ENCODE peak calls at places on chromosomes 1 and 21, in nine cellular contexts. One of them, this sample, is unnamed.

GRCh38 chr1:28915036-28915895 is 897 bp downstream of the EPB41 start:
- DNase-seq in ACHN: peak; percentile 59
- DNase-seq in mesendoderm: peak; percentile 82
- DNase-seq in stimulated activated CD4-positive, alpha-beta T cell treated with anti-CD3 and anti-CD28 coated beads, Interleukin-2, amount 100 ng/mL, for 24 hours: peak; percentile 53
- DNase-seq in posterior cingulate gyrus: peak; percentile 11
- DNase-seq in NCI-H345: peak; percentile 56
- DNase-seq in fibroblast of the aortic adventitia: peak; percentile 29
- DNase-seq in effector memory CD8-positive, alpha-beta T cell: peak; percentile 41
- DNase-seq in CD4-positive, alpha-beta T cell: peak; percentile 43
- DNase-seq in this sample: no peak

GRCh38 chr1:115677570-115677969 is 35.8 kb downstream of the VANGL1 start:
- DNase-seq in ACHN: no peak
- DNase-seq in mesendoderm: peak; percentile 65
- DNase-seq in stimulated activated CD4-positive, alpha-beta T cell treated with anti-CD3 and anti-CD28 coated beads, Interleukin-2, amount 100 ng/mL, for 24 hours: no peak
- DNase-seq in posterior cingulate gyrus: no peak
- DNase-seq in NCI-H345: no peak
- DNase-seq in fibroblast of the aortic adventitia: no peak
- DNase-seq in effector memory CD8-positive, alpha-beta T cell: no peak
- DNase-seq in CD4-positive, alpha-beta T cell: no peak
- DNase-seq in this sample: no peak

GRCh38 chr21:36656138-36656537 is 42.8 kb upstream of the SIM2 start:
- DNase-seq in ACHN: no peak
- DNase-seq in mesendoderm: no peak
- DNase-seq in stimulated activated CD4-positive, alpha-beta T cell treated with anti-CD3 and anti-CD28 coated beads, Interleukin-2, amount 100 ng/mL, for 24 hours: no peak
- DNase-seq in posterior cingulate gyrus: no peak
- DNase-seq in NCI-H345: no peak
- DNase-seq in fibroblast of the aortic adventitia: no peak
- DNase-seq in effector memory CD8-positive, alpha-beta T cell: no peak
- DNase-seq in CD4-positive, alpha-beta T cell: no peak
- DNase-seq in this sample: no peak

GRCh38 chr1:235910357-235911299 is 43.9 kb upstream of the LYST start:
- DNase-seq in ACHN: peak; percentile 98
- DNase-seq in mesendoderm: peak; percentile 86
- DNase-seq in stimulated activated CD4-positive, alpha-beta T cell treated with anti-CD3 and anti-CD28 coated beads, Interleukin-2, amount 100 ng/mL, for 24 hours: peak; percentile 46
- DNase-seq in posterior cingulate gyrus: no peak
- DNase-seq in NCI-H345: no peak
- DNase-seq in fibroblast of the aortic adventitia: peak; percentile 94
- DNase-seq in effector memory CD8-positive, alpha-beta T cell: no peak
- DNase-seq in CD4-positive, alpha-beta T cell: no peak
- DNase-seq in this sample: peak; percentile 97

GRCh38 chr1:154765970-154766369 is 104.1 kb downstream of the KCNN3 start:
- DNase-seq in ACHN: peak; percentile 58
- DNase-seq in mesendoderm: peak; percentile 74
- DNase-seq in stimulated activated CD4-positive, alpha-beta T cell treated with anti-CD3 and anti-CD28 coated beads, Interleukin-2, amount 100 ng/mL, for 24 hours: no peak
- DNase-seq in posterior cingulate gyrus: no peak
- DNase-seq in NCI-H345: peak; percentile 14
- DNase-seq in fibroblast of the aortic adventitia: no peak
- DNase-seq in effector memory CD8-positive, alpha-beta T cell: no peak
- DNase-seq in CD4-positive, alpha-beta T cell: no peak
- DNase-seq in this sample: peak; percentile 28

GRCh38 chr1:179082308-179083030 is 599 bp downstream of the TOR3A start:
- DNase-seq in ACHN: peak; percentile 38
- DNase-seq in mesendoderm: no peak
- DNase-seq in stimulated activated CD4-positive, alpha-beta T cell treated with anti-CD3 and anti-CD28 coated beads, Interleukin-2, amount 100 ng/mL, for 24 hours: peak; percentile 31
- DNase-seq in posterior cingulate gyrus: peak; percentile 26
- DNase-seq in NCI-H345: peak; percentile 16
- DNase-seq in fibroblast of the aortic adventitia: peak; percentile 24
- DNase-seq in effector memory CD8-positive, alpha-beta T cell: peak; percentile 12
- DNase-seq in CD4-positive, alpha-beta T cell: peak; percentile 10
- DNase-seq in this sample: no peak

GRCh38 chr1:29599071-29599470 is 362.7 kb downstream of the PTPRU start:
- DNase-seq in ACHN: no peak
- DNase-seq in mesendoderm: no peak
- DNase-seq in stimulated activated CD4-positive, alpha-beta T cell treated with anti-CD3 and anti-CD28 coated beads, Interleukin-2, amount 100 ng/mL, for 24 hours: no peak
- DNase-seq in posterior cingulate gyrus: no peak
- DNase-seq in NCI-H345: no peak
- DNase-seq in fibroblast of the aortic adventitia: no peak
- DNase-seq in effector memory CD8-positive, alpha-beta T cell: no peak
- DNase-seq in CD4-positive, alpha-beta T cell: no peak
- DNase-seq in this sample: no peak

GRCh38 chr1:223815865-223816264 is 29.9 kb downstream of the TP53BP2 start:
- DNase-seq in ACHN: peak; percentile 80
- DNase-seq in mesendoderm: no peak
- DNase-seq in stimulated activated CD4-positive, alpha-beta T cell treated with anti-CD3 and anti-CD28 coated beads, Interleukin-2, amount 100 ng/mL, for 24 hours: no peak
- DNase-seq in posterior cingulate gyrus: no peak
- DNase-seq in NCI-H345: no peak
- DNase-seq in fibroblast of the aortic adventitia: no peak
- DNase-seq in effector memory CD8-positive, alpha-beta T cell: no peak
- DNase-seq in CD4-positive, alpha-beta T cell: no peak
- DNase-seq in this sample: peak; percentile 30

GRCh38 chr1:119564548-119564947 is 57.5 kb downstream of the HSD3B1 start:
- DNase-seq in ACHN: no peak
- DNase-seq in mesendoderm: no peak
- DNase-seq in stimulated activated CD4-positive, alpha-beta T cell treated with anti-CD3 and anti-CD28 coated beads, Interleukin-2, amount 100 ng/mL, for 24 hours: no peak
- DNase-seq in posterior cingulate gyrus: no peak
- DNase-seq in NCI-H345: no peak
- DNase-seq in fibroblast of the aortic adventitia: no peak
- DNase-seq in effector memory CD8-positive, alpha-beta T cell: no peak
- DNase-seq in CD4-positive, alpha-beta T cell: no peak
- DNase-seq in this sample: no peak

GRCh38 chr1:58310469-58310868 is 236.1 kb downstream of the OMA1 start:
- DNase-seq in ACHN: no peak
- DNase-seq in mesendoderm: no peak
- DNase-seq in stimulated activated CD4-positive, alpha-beta T cell treated with anti-CD3 and anti-CD28 coated beads, Interleukin-2, amount 100 ng/mL, for 24 hours: no peak
- DNase-seq in posterior cingulate gyrus: no peak
- DNase-seq in NCI-H345: no peak
- DNase-seq in fibroblast of the aortic adventitia: no peak
- DNase-seq in effector memory CD8-positive, alpha-beta T cell: no peak
- DNase-seq in CD4-positive, alpha-beta T cell: no peak
- DNase-seq in this sample: no peak

GRCh38 chr1:197918815-197919522 is 1.8 kb downstream of the LHX9 start:
- DNase-seq in ACHN: no peak
- DNase-seq in mesendoderm: no peak
- DNase-seq in stimulated activated CD4-positive, alpha-beta T cell treated with anti-CD3 and anti-CD28 coated beads, Interleukin-2, amount 100 ng/mL, for 24 hours: no peak
- DNase-seq in posterior cingulate gyrus: no peak
- DNase-seq in NCI-H345: no peak
- DNase-seq in fibroblast of the aortic adventitia: no peak
- DNase-seq in effector memory CD8-positive, alpha-beta T cell: no peak
- DNase-seq in CD4-positive, alpha-beta T cell: no peak
- DNase-seq in this sample: no peak

GRCh38 chr21:33642896-33643657 is 776 bp downstream of the ITSN1 start:
- DNase-seq in ACHN: peak; percentile 28
- DNase-seq in mesendoderm: peak; percentile 59
- DNase-seq in stimulated activated CD4-positive, alpha-beta T cell treated with anti-CD3 and anti-CD28 coated beads, Interleukin-2, amount 100 ng/mL, for 24 hours: peak; percentile 21
- DNase-seq in posterior cingulate gyrus: no peak
- DNase-seq in NCI-H345: peak; percentile 49
- DNase-seq in fibroblast of the aortic adventitia: peak; percentile 53
- DNase-seq in effector memory CD8-positive, alpha-beta T cell: no peak
- DNase-seq in CD4-positive, alpha-beta T cell: no peak
- DNase-seq in this sample: peak; percentile 31

GRCh38 chr21:21387891-21388290 is 389.7 kb downstream of the NCAM2 start:
- DNase-seq in ACHN: no peak
- DNase-seq in mesendoderm: no peak
- DNase-seq in stimulated activated CD4-positive, alpha-beta T cell treated with anti-CD3 and anti-CD28 coated beads, Interleukin-2, amount 100 ng/mL, for 24 hours: no peak
- DNase-seq in posterior cingulate gyrus: no peak
- DNase-seq in NCI-H345: no peak
- DNase-seq in fibroblast of the aortic adventitia: no peak
- DNase-seq in effector memory CD8-positive, alpha-beta T cell: no peak
- DNase-seq in CD4-positive, alpha-beta T cell: no peak
- DNase-seq in this sample: no peak

GRCh38 chr1:24702511-24703293 is 42.5 kb upstream of the CLIC4 start:
- DNase-seq in ACHN: peak; percentile 14
- DNase-seq in mesendoderm: no peak
- DNase-seq in stimulated activated CD4-positive, alpha-beta T cell treated with anti-CD3 and anti-CD28 coated beads, Interleukin-2, amount 100 ng/mL, for 24 hours: no peak
- DNase-seq in posterior cingulate gyrus: no peak
- DNase-seq in NCI-H345: peak; percentile 65
- DNase-seq in fibroblast of the aortic adventitia: peak; percentile 56
- DNase-seq in effector memory CD8-positive, alpha-beta T cell: no peak
- DNase-seq in CD4-positive, alpha-beta T cell: no peak
- DNase-seq in this sample: peak; percentile 40

GRCh38 chr1:89530690-89531089 is 6.1 kb downstream of the LRRC8B start:
- DNase-seq in ACHN: no peak
- DNase-seq in mesendoderm: peak; percentile 40
- DNase-seq in stimulated activated CD4-positive, alpha-beta T cell treated with anti-CD3 and anti-CD28 coated beads, Interleukin-2, amount 100 ng/mL, for 24 hours: no peak
- DNase-seq in posterior cingulate gyrus: no peak
- DNase-seq in NCI-H345: no peak
- DNase-seq in fibroblast of the aortic adventitia: no peak
- DNase-seq in effector memory CD8-positive, alpha-beta T cell: no peak
- DNase-seq in CD4-positive, alpha-beta T cell: no peak
- DNase-seq in this sample: no peak

GRCh38 chr1:169201084-169201619 is 94.7 kb downstream of the ATP1B1 start:
- DNase-seq in ACHN: no peak
- DNase-seq in mesendoderm: no peak
- DNase-seq in stimulated activated CD4-positive, alpha-beta T cell treated with anti-CD3 and anti-CD28 coated beads, Interleukin-2, amount 100 ng/mL, for 24 hours: no peak
- DNase-seq in posterior cingulate gyrus: no peak
- DNase-seq in NCI-H345: no peak
- DNase-seq in fibroblast of the aortic adventitia: no peak
- DNase-seq in effector memory CD8-positive, alpha-beta T cell: no peak
- DNase-seq in CD4-positive, alpha-beta T cell: no peak
- DNase-seq in this sample: peak; percentile 69

GRCh38 chr1:234608026-234608719 is 1.8 kb downstream of the IRF2BP2 start:
- DNase-seq in ACHN: peak; percentile 92
- DNase-seq in mesendoderm: peak; percentile 86
- DNase-seq in stimulated activated CD4-positive, alpha-beta T cell treated with anti-CD3 and anti-CD28 coated beads, Interleukin-2, amount 100 ng/mL, for 24 hours: peak; percentile 78
- DNase-seq in posterior cingulate gyrus: peak; percentile 62
- DNase-seq in NCI-H345: peak; percentile 72
- DNase-seq in fibroblast of the aortic adventitia: peak; percentile 94
- DNase-seq in effector memory CD8-positive, alpha-beta T cell: peak; percentile 72
- DNase-seq in CD4-positive, alpha-beta T cell: peak; percentile 85
- DNase-seq in this sample: peak; percentile 93

GRCh38 chr1:156815851-156816536 is 654 bp downstream of the SH2D2A start:
- DNase-seq in ACHN: no peak
- DNase-seq in mesendoderm: no peak
- DNase-seq in stimulated activated CD4-positive, alpha-beta T cell treated with anti-CD3 and anti-CD28 coated beads, Interleukin-2, amount 100 ng/mL, for 24 hours: no peak
- DNase-seq in posterior cingulate gyrus: no peak
- DNase-seq in NCI-H345: no peak
- DNase-seq in fibroblast of the aortic adventitia: no peak
- DNase-seq in effector memory CD8-positive, alpha-beta T cell: no peak
- DNase-seq in CD4-positive, alpha-beta T cell: no peak
- DNase-seq in this sample: no peak